ENCODE peak calls at places on chromosomes 11 and 22, in seven cellular contexts. D is GM20000; G is stimulated activated CD8-positive, alpha-beta memory T cell treated with anti-CD3 and anti-CD28 coated beads, Interleukin-2, amount 100 ng/mL, for 1 hour; L is SHP77; Z is mucosa of descending colon; H is WERI-Rb-1; A is AG04449. N is an unnamed sample.

GRCh38 chr22:44616882-44617655 is 84.9 kb upstream of the PRR5 start:
- DNase-seq in H (no peak), D (no peak), G (no peak), A (no peak), L (no peak), Z (no peak), N (no peak)

GRCh38 chr11:3959015-3959917 is 103.8 kb downstream of the STIM1 start:
- DNase-seq in A (peak; percentile 55), H (no peak), L (no peak), G (no peak), D (no peak), Z (no peak), N (no peak)

GRCh38 chr11:119427279-119427678 is 4.3 kb upstream of the THY1 start:
- DNase-seq in H (no peak), Z (no peak), G (no peak), L (no peak), D (no peak), A (no peak), N (no peak)

GRCh38 chr22:24187731-24188644 is 6.7 kb downstream of the SUSD2 start:
- DNase-seq in Z (peak; percentile 23), A (no peak), G (no peak), H (no peak), D (no peak), L (no peak), N (no peak)

GRCh38 chr11:42646959-42647358 is 664.8 kb upstream of the API5 start:
- DNase-seq in L (no peak), G (no peak), H (no peak), Z (no peak), D (no peak), A (no peak), N (no peak)

GRCh38 chr22:25212337-25212736 is 7.1 kb upstream of the CRYBB2 start:
- DNase-seq in Z (no peak), G (no peak), L (no peak), H (no peak), A (no peak), D (no peak), N (no peak)

GRCh38 chr11:65850217-65851082 is 7.5 kb downstream of the CFL1 start:
- DNase-seq in H (no peak), L (no peak), D (no peak), A (no peak), G (no peak), Z (peak; percentile 47), N (no peak)

GRCh38 chr22:22424956-22425355 is 83.6 kb downstream of the ZNF280B start:
- DNase-seq in A (no peak), G (no peak), D (no peak), L (no peak), H (no peak), Z (no peak), N (no peak)

GRCh38 chr11:119759324-119759723 is 30.3 kb upstream of the NECTIN1 start:
- DNase-seq in A (no peak), L (no peak), H (no peak), D (no peak), G (no peak), Z (no peak), N (no peak)

GRCh38 chr11:59151761-59152160 is 9.1 kb downstream of the FAM111A start:
- DNase-seq in G (no peak), D (no peak), H (no peak), A (no peak), L (no peak), Z (no peak), N (no peak)

GRCh38 chr11:58625826-58626460 is 3.5 kb downstream of the CNTF start:
- DNase-seq in G (no peak), A (peak; percentile 3), Z (no peak), L (no peak), D (no peak), H (no peak), N (no peak)

GRCh38 chr22:37052386-37053309 is 1.1 kb downstream of the KCTD17 start:
- DNase-seq in D (no peak), H (no peak), L (no peak), Z (no peak), A (no peak), G (no peak), N (no peak)

GRCh38 chr11:1568451-1568911 is 3.6 kb downstream of the DUSP8 start:
- DNase-seq in Z (peak; percentile 45), H (no peak), G (peak; percentile 44), L (no peak), A (no peak), D (no peak), N (peak; percentile 53)

N was measured in occipital lobe.